ENCODE peak calls at places on chromosomes 16 and 17, in eight cellular contexts. M is HCEC 1CT; E is stimulated activated naive CD8-positive, alpha-beta T cell treated with anti-CD3 and anti-CD28 coated beads, Interleukin-15, amount 100 ng/mL, for 72 hours; X is HEK293T; H is stimulated activated CD4-positive, alpha-beta T cell treated with anti-CD3 and anti-CD28 coated beads, TNF-alpha, amount 100 ng/mL, for 24 hours; P is sciatic nerve; Z is CD8-positive, alpha-beta T cell; O is coronary artery. R is an unnamed sample.

GRCh38 chr16:29811896-29812665 is at the start of gene PRRT2:
- DNase-seq in P (peak; percentile 89), X (peak; percentile 53), O (peak; percentile 87), E (peak; percentile 46), M (no peak), Z (peak; percentile 47), H (no peak), R (no peak)

GRCh38 chr17:52827526-52827925 is 669.0 kb upstream of the CA10 start:
- DNase-seq in E (no peak), Z (no peak), X (no peak), H (no peak), O (no peak), P (no peak), M (no peak), R (no peak)

GRCh38 chr17:42404326-42405055 is 16.2 kb upstream of the STAT3 start:
- DNase-seq in H (no peak), O (no peak), Z (no peak), X (no peak), M (no peak), P (no peak), E (no peak), R (no peak)

GRCh38 chr17:48276776-48277175 is 153.2 kb downstream of the SKAP1 start:
- DNase-seq in P (no peak), X (no peak), M (no peak), H (no peak), O (no peak), Z (no peak), E (no peak), R (no peak)

GRCh38 chr17:17313350-17313991 is 10.3 kb downstream of the NT5M start:
- DNase-seq in E (peak; percentile 70), X (no peak), M (no peak), O (no peak), Z (peak; percentile 75), P (peak; percentile 61), H (peak; percentile 52), R (peak; percentile 77)

GRCh38 chr17:82933911-82934310 is 94.1 kb upstream of the ZNF750 start:
- DNase-seq in O (peak; percentile 69), X (no peak), P (peak; percentile 46), H (no peak), M (no peak), E (no peak), Z (no peak), R (peak; percentile 77)

GRCh38 chr16:65950211-65950610 is 416.3 kb upstream of the CDH5 start:
- DNase-seq in X (no peak), M (no peak), Z (no peak), E (no peak), O (no peak), H (no peak), P (no peak), R (no peak)

GRCh38 chr16:57379579-57379978 is 7.3 kb downstream of the CX3CL1 start:
- DNase-seq in X (no peak), O (no peak), P (no peak), Z (no peak), H (no peak), M (no peak), E (no peak), R (no peak)

GRCh38 chr16:86994651-86995171 is 322.5 kb downstream of the C16orf95 start:
- DNase-seq in H (no peak), P (no peak), X (no peak), O (peak; percentile 69), M (peak; percentile 83), E (no peak), Z (no peak), R (peak; percentile 78)

GRCh38 chr16:28863929-28864886 is 565 bp downstream of the SH2B1 start:
- DNase-seq in P (no peak), X (no peak), M (peak; percentile 28), E (no peak), O (no peak), H (no peak), Z (peak; percentile 61), R (no peak)

GRCh38 chr17:59479141-59479540 is 86.3 kb upstream of the DHX40 start:
- DNase-seq in M (no peak), H (no peak), E (no peak), X (no peak), Z (no peak), P (no peak), O (no peak), R (no peak)

GRCh38 chr16:8850279-8850885 is 18.4 kb downstream of the CARHSP1 start:
- DNase-seq in M (peak; percentile 88), O (no peak), Z (no peak), H (no peak), X (no peak), E (no peak), P (peak; percentile 72), R (peak; percentile 90)

R was measured in posterior vena cava.